ENCODE peak calls at places on chromosome 9, in eight cellular contexts. O is endodermal cell, Z is GM23248, S is tibial artery, A is esophagus squamous epithelium, L is mucosa of descending colon, Q is choroid plexus epithelial cell, I is GM12865. T is an unnamed sample.
A peak's percentile ranks its signal among the peaks of the same experiment; 100 is the strongest.

GRCh38 chr9:18720691-18721090 is 246.7 kb downstream of the ADAMTSL1 start:
- DNase-seq in L (no peak), A (no peak), Z (peak; percentile 93), I (no peak), O (no peak), S (no peak), Q (peak; percentile 42), T (no peak)

GRCh38 chr9:27094640-27095039 is 14.4 kb upstream of the TEK start:
- DNase-seq in O (no peak), A (no peak), L (no peak), Z (peak; percentile 97), Q (peak; percentile 52), I (no peak), S (no peak), T (no peak)

GRCh38 chr9:99962685-99963261 is 56.3 kb downstream of the STX17 start:
- DNase-seq in A (no peak), L (no peak), S (no peak), Z (no peak), O (no peak), Q (peak; percentile 12), I (no peak), T (no peak)

GRCh38 chr9:1869843-1870242 is 145.3 kb upstream of the SMARCA2 start:
- DNase-seq in L (no peak), O (peak; percentile 83), Q (peak; percentile 13), Z (peak; percentile 18), A (no peak), I (peak; percentile 85), S (no peak), T (peak; percentile 28)

GRCh38 chr9:93096131-93096802 is at the start of gene CARD19:
- DNase-seq in I (peak; percentile 50), S (peak; percentile 88), Z (peak; percentile 73), O (peak; percentile 75), A (no peak), L (peak; percentile 90), Q (peak; percentile 40), T (no peak)

GRCh38 chr9:92971776-92972175 is 24.5 kb downstream of the FGD3 start:
- DNase-seq in L (no peak), O (no peak), S (no peak), A (no peak), I (no peak), Q (no peak), Z (no peak), T (no peak)

GRCh38 chr9:124776952-124777645 is at the start of gene OLFML2A:
- DNase-seq in Z (peak; percentile 50), I (peak; percentile 24), L (peak; percentile 55), A (no peak), Q (no peak), O (peak; percentile 87), S (peak; percentile 63), T (peak; percentile 46)

GRCh38 chr9:136464241-136464640 is 18.6 kb downstream of the SEC16A start:
- DNase-seq in Z (no peak), O (no peak), S (no peak), L (no peak), A (no peak), Q (no peak), I (no peak), T (no peak)

GRCh38 chr9:93642961-93643360 is 66.6 kb downstream of the PHF2 start:
- DNase-seq in I (no peak), Q (peak; percentile 91), S (peak; percentile 15), A (no peak), Z (peak; percentile 67), O (no peak), L (no peak), T (no peak)

GRCh38 chr9:136726631-136727191 is 14.3 kb downstream of the DIPK1B start:
- DNase-seq in O (peak; percentile 70), S (no peak), A (no peak), L (no peak), Q (no peak), Z (peak; percentile 59), I (peak; percentile 79), T (no peak)

GRCh38 chr9:107948086-107948485 is 458.5 kb upstream of the KLF4 start:
- DNase-seq in Z (peak; percentile 53), I (no peak), S (no peak), O (no peak), A (no peak), L (no peak), Q (no peak), T (no peak)

GRCh38 chr9:111458139-111459009 is 25.8 kb downstream of the ECPAS start:
- DNase-seq in A (no peak), S (no peak), Z (no peak), Q (no peak), I (no peak), O (no peak), L (no peak), T (no peak)

GRCh38 chr9:118059520-118060278 is 355.5 kb downstream of the TLR4 start:
- DNase-seq in Q (peak; percentile 26), Z (peak; percentile 32), O (peak; percentile 80), S (no peak), A (no peak), L (no peak), I (peak; percentile 31), T (no peak)

GRCh38 chr9:120610975-120611689 is 31.2 kb upstream of the CDK5RAP2 start:
- DNase-seq in S (no peak), Z (peak; percentile 20), Q (peak; percentile 39), A (no peak), O (no peak), L (no peak), I (peak; percentile 5), T (no peak)

GRCh38 chr9:15606667-15607472 is 54.0 kb downstream of the CCDC171 start:
- DNase-seq in I (peak; percentile 51), Q (peak; percentile 58), A (no peak), L (no peak), S (no peak), O (no peak), Z (peak; percentile 43), T (peak; percentile 16)

GRCh38 chr9:130745829-130746228 is 52.2 kb downstream of the EXOSC2 start:
- DNase-seq in L (no peak), O (no peak), Q (peak; percentile 27), I (no peak), Z (no peak), S (no peak), A (no peak), T (no peak)

GRCh38 chr9:20242767-20243166 is 379.5 kb downstream of the MLLT3 start:
- DNase-seq in S (no peak), A (no peak), I (peak; percentile 87), O (no peak), Z (no peak), Q (no peak), L (no peak), T (peak; percentile 33)

GRCh38 chr9:124488641-124489040 is 18.6 kb downstream of the NR5A1 start:
- DNase-seq in O (no peak), I (no peak), L (no peak), Z (no peak), S (no peak), Q (no peak), A (no peak), T (no peak)

GRCh38 chr9:130189840-130190239 is 17.6 kb downstream of the NCS1 start:
- DNase-seq in O (no peak), I (no peak), S (no peak), A (no peak), Q (peak; percentile 82), L (no peak), Z (peak; percentile 46), T (no peak)

GRCh38 chr9:6763244-6763643 is 5.5 kb downstream of the KDM4C start:
- DNase-seq in Z (no peak), A (no peak), L (no peak), I (no peak), S (no peak), O (no peak), Q (no peak), T (no peak)
- H3K4me3 ChIP-seq in Z (no peak overlapping the region), A (no peak overlapping the region), L (no peak overlapping the region), I (no peak overlapping the region), S (no peak overlapping the region), O (peak overlapping the region; percentile 19), Q (no peak overlapping the region), T (no peak overlapping the region)

GRCh38 chr9:125810161-125810560 is 63.0 kb downstream of the PBX3 start:
- DNase-seq in Z (no peak), A (no peak), I (no peak), Q (peak; percentile 78), O (no peak), S (no peak), L (no peak), T (no peak)

GRCh38 chr9:125807065-125807464 is 59.9 kb downstream of the PBX3 start:
- DNase-seq in O (no peak), I (no peak), L (no peak), S (no peak), Q (peak; percentile 75), A (no peak), Z (peak; percentile 77), T (no peak)

GRCh38 chr9:125803526-125803925 is 56.4 kb downstream of the PBX3 start:
- DNase-seq in O (no peak), A (no peak), Z (no peak), S (no peak), L (no peak), Q (no peak), I (no peak), T (no peak)

GRCh38 chr9:125805057-125805456 is 57.9 kb downstream of the PBX3 start:
- DNase-seq in A (no peak), S (no peak), L (no peak), Z (peak; percentile 68), O (no peak), I (no peak), Q (no peak), T (no peak)
- H3K4me3 ChIP-seq in A (no peak overlapping the region), S (no peak overlapping the region), L (no peak overlapping the region), Z (no peak overlapping the region), O (no peak overlapping the region), I (no peak overlapping the region), Q (no peak overlapping the region), T (no peak overlapping the region)

DNA sequence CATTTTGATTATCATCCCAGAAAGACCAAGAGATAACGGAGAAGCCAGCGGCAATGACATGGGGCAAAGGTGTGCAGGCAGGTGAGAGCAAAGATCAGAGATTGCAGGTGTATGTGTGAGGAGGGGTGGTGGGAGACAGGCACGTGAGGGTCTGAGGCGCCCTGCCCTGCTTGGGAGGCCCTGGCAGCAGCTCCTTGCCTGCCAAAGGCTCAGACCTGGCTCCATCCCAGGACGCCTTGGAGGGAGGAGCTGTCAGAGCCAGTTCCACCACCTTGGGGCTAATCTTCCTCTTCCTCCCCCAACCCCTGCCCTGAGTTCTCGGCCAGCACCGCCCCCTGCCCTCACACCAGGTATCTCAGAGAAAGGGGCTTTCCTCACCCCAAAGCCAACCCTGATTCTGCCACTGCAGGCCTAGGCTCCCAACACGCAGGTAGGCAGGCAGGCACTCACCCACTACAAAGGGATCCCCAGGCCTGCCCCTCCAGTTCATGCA is 2.0 kb downstream of the AQP3 start:
- DNase-seq in Z (no peak), A (no peak), Q (no peak), L (no peak), S (no peak), O (peak; percentile 69), I (no peak), T (no peak)
- H3K4me3 ChIP-seq in Z (no peak overlapping the region), A (peak overlapping the region; percentile 76), Q (no peak overlapping the region), L (no peak overlapping the region), S (no peak overlapping the region), O (no peak overlapping the region), I (no peak overlapping the region), T (no peak overlapping the region)

DNA sequence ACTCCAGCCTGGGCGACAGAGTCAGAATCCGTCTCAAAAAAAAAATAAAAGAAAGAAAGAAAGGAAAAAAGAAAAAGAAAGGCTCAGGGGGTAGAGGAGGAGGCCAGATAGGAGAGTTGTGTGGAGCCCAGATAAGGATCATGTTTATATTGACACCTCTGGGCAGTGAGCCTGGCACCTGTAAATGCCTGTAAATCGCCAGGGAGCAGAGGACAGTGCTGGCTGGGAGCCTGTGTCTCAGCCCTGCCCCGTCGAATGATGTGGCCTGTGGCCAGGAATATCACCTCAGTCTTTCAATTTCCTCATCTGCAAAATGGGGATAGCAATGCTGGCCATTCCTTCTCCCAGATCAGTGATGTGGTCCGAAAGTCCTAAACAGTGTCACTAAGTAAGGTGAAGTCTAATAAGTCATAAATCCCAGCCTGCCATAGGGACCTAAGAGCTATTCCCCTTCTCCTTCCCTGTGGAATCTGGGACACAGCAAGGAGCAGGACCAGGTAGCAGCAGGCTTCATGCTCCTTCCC is 10.3 kb upstream of the ABO start:
- DNase-seq in A (no peak), Z (no peak), Q (no peak), I (no peak), L (no peak), O (no peak), S (no peak), T (no peak)
- H3K4me3 ChIP-seq in A (no peak overlapping the region), Z (no peak overlapping the region), Q (no peak overlapping the region), I (no peak overlapping the region), L (no peak overlapping the region), O (no peak overlapping the region), S (no peak overlapping the region), T (no peak overlapping the region)